ENCODE peak calls at places on chromosomes 3 and 15, in seven cellular contexts. One of them, this sample, is unnamed.

GRCh38 chr3:123947482-123947881 is 13.5 kb downstream of the CCDC14 start:
- DNase-seq in stimulated activated CD8-positive, alpha-beta memory T cell treated with anti-CD3 and anti-CD28 coated beads, Interleukin-4, amount 100 ng/mL, for 4 hours: no peak
- DNase-seq in NCI-H1436: no peak
- DNase-seq in K562: no peak
- DNase-seq in HS-5: no peak
- DNase-seq in dorsolateral prefrontal cortex: no peak
- DNase-seq in cardiac fibroblast: no peak
- DNase-seq in this sample: no peak

GRCh38 chr15:80531388-80532184 is 127.4 kb downstream of the ARNT2 start:
- DNase-seq in stimulated activated CD8-positive, alpha-beta memory T cell treated with anti-CD3 and anti-CD28 coated beads, Interleukin-4, amount 100 ng/mL, for 4 hours: no peak
- DNase-seq in NCI-H1436: no peak
- DNase-seq in K562: no peak
- DNase-seq in HS-5: no peak
- DNase-seq in dorsolateral prefrontal cortex: peak; percentile 62
- DNase-seq in cardiac fibroblast: peak; percentile 78
- DNase-seq in this sample: peak; percentile 58

GRCh38 chr15:63601727-63602185 is 4.6 kb downstream of the FBXL22 start:
- DNase-seq in stimulated activated CD8-positive, alpha-beta memory T cell treated with anti-CD3 and anti-CD28 coated beads, Interleukin-4, amount 100 ng/mL, for 4 hours: no peak
- DNase-seq in NCI-H1436: peak; percentile 35
- DNase-seq in K562: no peak
- DNase-seq in HS-5: no peak
- DNase-seq in dorsolateral prefrontal cortex: no peak
- DNase-seq in cardiac fibroblast: no peak
- DNase-seq in this sample: peak; percentile 33

GRCh38 chr3:38327335-38328009 is 19.1 kb upstream of the XYLB start:
- DNase-seq in stimulated activated CD8-positive, alpha-beta memory T cell treated with anti-CD3 and anti-CD28 coated beads, Interleukin-4, amount 100 ng/mL, for 4 hours: no peak
- DNase-seq in NCI-H1436: no peak
- DNase-seq in K562: peak; percentile 59
- DNase-seq in HS-5: no peak
- DNase-seq in dorsolateral prefrontal cortex: no peak
- DNase-seq in cardiac fibroblast: peak; percentile 33
- DNase-seq in this sample: no peak

GRCh38 chr15:59687831-59688230 is 1.3 kb downstream of the BNIP2 start:
- DNase-seq in stimulated activated CD8-positive, alpha-beta memory T cell treated with anti-CD3 and anti-CD28 coated beads, Interleukin-4, amount 100 ng/mL, for 4 hours: no peak
- DNase-seq in NCI-H1436: no peak
- DNase-seq in K562: peak; percentile 39
- DNase-seq in HS-5: no peak
- DNase-seq in dorsolateral prefrontal cortex: no peak
- DNase-seq in cardiac fibroblast: peak; percentile 56
- DNase-seq in this sample: no peak

GRCh38 chr15:96070636-96071035 is 259.9 kb upstream of the NR2F2 start:
- DNase-seq in stimulated activated CD8-positive, alpha-beta memory T cell treated with anti-CD3 and anti-CD28 coated beads, Interleukin-4, amount 100 ng/mL, for 4 hours: no peak
- DNase-seq in NCI-H1436: no peak
- DNase-seq in K562: no peak
- DNase-seq in HS-5: no peak
- DNase-seq in dorsolateral prefrontal cortex: peak; percentile 59
- DNase-seq in cardiac fibroblast: no peak
- DNase-seq in this sample: peak; percentile 64

GRCh38 chr15:95470997-95471692 is 859.4 kb upstream of the NR2F2 start:
- DNase-seq in stimulated activated CD8-positive, alpha-beta memory T cell treated with anti-CD3 and anti-CD28 coated beads, Interleukin-4, amount 100 ng/mL, for 4 hours: no peak
- DNase-seq in NCI-H1436: no peak
- DNase-seq in K562: no peak
- DNase-seq in HS-5: no peak
- DNase-seq in dorsolateral prefrontal cortex: no peak
- DNase-seq in cardiac fibroblast: peak; percentile 91
- DNase-seq in this sample: no peak

GRCh38 chr3:42495393-42495792 is 7.0 kb upstream of the VIPR1 start:
- DNase-seq in stimulated activated CD8-positive, alpha-beta memory T cell treated with anti-CD3 and anti-CD28 coated beads, Interleukin-4, amount 100 ng/mL, for 4 hours: no peak
- DNase-seq in NCI-H1436: no peak
- DNase-seq in K562: no peak
- DNase-seq in HS-5: no peak
- DNase-seq in dorsolateral prefrontal cortex: no peak
- DNase-seq in cardiac fibroblast: no peak
- DNase-seq in this sample: no peak

GRCh38 chr3:37990527-37990926 is at the start of gene VILL:
- DNase-seq in stimulated activated CD8-positive, alpha-beta memory T cell treated with anti-CD3 and anti-CD28 coated beads, Interleukin-4, amount 100 ng/mL, for 4 hours: no peak
- DNase-seq in NCI-H1436: no peak
- DNase-seq in K562: no peak
- DNase-seq in HS-5: no peak
- DNase-seq in dorsolateral prefrontal cortex: no peak
- DNase-seq in cardiac fibroblast: no peak
- DNase-seq in this sample: no peak

GRCh38 chr15:56835598-56836275 is 82.7 kb upstream of the TCF12 start:
- DNase-seq in stimulated activated CD8-positive, alpha-beta memory T cell treated with anti-CD3 and anti-CD28 coated beads, Interleukin-4, amount 100 ng/mL, for 4 hours: no peak
- DNase-seq in NCI-H1436: no peak
- DNase-seq in K562: peak; percentile 21
- DNase-seq in HS-5: no peak
- DNase-seq in dorsolateral prefrontal cortex: no peak
- DNase-seq in cardiac fibroblast: peak; percentile 74
- DNase-seq in this sample: peak; percentile 22

GRCh38 chr15:56804279-56804678 is 71.0 kb upstream of the ZNF280D start:
- DNase-seq in stimulated activated CD8-positive, alpha-beta memory T cell treated with anti-CD3 and anti-CD28 coated beads, Interleukin-4, amount 100 ng/mL, for 4 hours: no peak
- DNase-seq in NCI-H1436: no peak
- DNase-seq in K562: no peak
- DNase-seq in HS-5: no peak
- DNase-seq in dorsolateral prefrontal cortex: no peak
- DNase-seq in cardiac fibroblast: no peak
- DNase-seq in this sample: no peak

GRCh38 chr15:28096720-28097431 is 2.2 kb downstream of the OCA2 start:
- DNase-seq in stimulated activated CD8-positive, alpha-beta memory T cell treated with anti-CD3 and anti-CD28 coated beads, Interleukin-4, amount 100 ng/mL, for 4 hours: no peak
- DNase-seq in NCI-H1436: no peak
- DNase-seq in K562: no peak
- DNase-seq in HS-5: no peak
- DNase-seq in dorsolateral prefrontal cortex: no peak
- DNase-seq in cardiac fibroblast: no peak
- DNase-seq in this sample: no peak